ENCODE peak calls at places on chromosomes 11 and 22, in five cellular contexts. B, Z, C, U and Y are unnamed samples.

GRCh38 chr11:16780146-16780545 is 41.7 kb downstream of the C11orf58 start:
- DNase-seq in B (no peak), C (no peak), U (no peak), Z (no peak), Y (no peak)

GRCh38 chr11:47564933-47565339 is 463 bp upstream of the PTPMT1 start:
- DNase-seq in Z (no peak), B (no peak), C (no peak), U (no peak), Y (no peak)

GRCh38 chr11:10758959-10759358 is 7.9 kb downstream of the CTR9 start:
- DNase-seq in Z (no peak), U (no peak), C (peak), B (no peak), Y (no peak)

GRCh38 chr22:20573830-20574615 is 66.6 kb downstream of the MED15 start:
- DNase-seq in Z (no peak), B (no peak), U (no peak), C (no peak), Y (no peak)

GRCh38 chr11:77205467-77206263 is 77.6 kb downstream of the MYO7A start:
- DNase-seq in Z (no peak), C (no peak), B (no peak), U (no peak), Y (no peak)

GRCh38 chr11:8387693-8388092 is 124.0 kb upstream of the LMO1 start:
- DNase-seq in U (no peak), B (no peak), C (no peak), Z (no peak), Y (no peak)

GRCh38 chr11:68120212-68121066 is 749 bp downstream of the CHKA start:
- DNase-seq in B (peak), Z (peak), C (no peak), U (peak), Y (no peak)

GRCh38 chr22:46712288-46712687 is 25.8 kb downstream of the CERK start:
- DNase-seq in C (no peak), B (no peak), Z (no peak), U (no peak), Y (no peak)

GRCh38 chr11:74226907-74227306 is 55.8 kb downstream of the PPME1 start:
- DNase-seq in C (no peak), Z (no peak), U (no peak), B (no peak), Y (no peak)

GRCh38 chr22:37999640-38000272 is 15.4 kb upstream of the SOX10 start:
- DNase-seq in U (peak), C (peak), B (no peak), Z (peak), Y (no peak)

GRCh38 chr11:6251120-6251733 is 8.4 kb upstream of the CCKBR start:
- DNase-seq in C (peak), B (peak), U (peak), Z (peak), Y (peak)

GRCh38 chr11:89495951-89496350 is 4.8 kb upstream of the NOX4 start:
- DNase-seq in U (peak), C (peak), B (no peak), Z (no peak), Y (peak)

GRCh38 chr11:117468888-117469287 is 141.2 kb downstream of the CEP164 start:
- DNase-seq in C (no peak), B (no peak), Z (no peak), U (no peak), Y (no peak)

GRCh38 chr22:39501644-39502108 is 414 bp upstream of the MIEF1 start:
- DNase-seq in B (no peak), Z (no peak), U (no peak), C (no peak), Y (no peak)

GRCh38 chr22:27019827-27020226 is 362.4 kb downstream of the MIAT start:
- DNase-seq in Z (no peak), C (no peak), U (no peak), B (no peak), Y (no peak)

GRCh38 chr11:11973866-11974265 is 34.6 kb downstream of the DKK3 start:
- DNase-seq in B (no peak), U (no peak), C (no peak), Z (no peak), Y (no peak)

GRCh38 chr11:110468095-110468494 is 38.3 kb downstream of the FDX1 start:
- DNase-seq in B (no peak), C (no peak), Z (no peak), U (no peak), Y (no peak)

GRCh38 chr11:133988686-133989410 is 32.1 kb upstream of the IGSF9B start:
- DNase-seq in B (no peak), Z (no peak), C (no peak), U (no peak), Y (no peak)

GRCh38 chr11:106231591-106231990 is 154.1 kb downstream of the AASDHPPT start:
- DNase-seq in B (no peak), Z (no peak), C (no peak), U (peak), Y (peak)

GRCh38 chr11:15826826-15827225 is 529.5 kb downstream of the SOX6 start:
- DNase-seq in Z (peak), C (peak), B (no peak), U (peak), Y (no peak)

GRCh38 chr22:46575915-46576555 is 38.6 kb upstream of the CELSR1 start:
- DNase-seq in B (peak), Z (no peak), C (no peak), U (no peak), Y (no peak)

GRCh38 chr11:83508804-83509203 is 222.6 kb upstream of the CCDC90B start:
- DNase-seq in B (peak), U (no peak), C (no peak), Z (no peak), Y (no peak)

GRCh38 chr11:10743354-10744035 is 7.6 kb upstream of the CTR9 start:
- DNase-seq in B (no peak), U (no peak), C (no peak), Z (no peak), Y (no peak)

GRCh38 chr11:84685149-84685548 is 942.0 kb downstream of the DLG2 start:
- DNase-seq in B (no peak), C (no peak), U (no peak), Z (no peak), Y (no peak)

GRCh38 chr11:125376117-125376516 is 119.9 kb downstream of the FEZ1 start:
- DNase-seq in B (no peak), U (peak), C (peak), Z (no peak), Y (no peak)

GRCh38 chr11:6928916-6929315 is 2.7 kb downstream of the ZNF215 start:
- DNase-seq in C (no peak), B (no peak), Z (no peak), U (no peak), Y (no peak)

GRCh38 chr11:92131289-92131890 is 93.2 kb upstream of the FAT3 start:
- DNase-seq in U (peak), C (peak), B (no peak), Z (no peak), Y (no peak)

GRCh38 chr11:110289472-110289871 is 6.9 kb downstream of the RDX start:
- DNase-seq in B (no peak), U (no peak), C (no peak), Z (no peak), Y (no peak)

GRCh38 chr11:96152623-96153022 is 190.4 kb downstream of the MAML2 start:
- DNase-seq in C (peak), B (no peak), U (no peak), Z (no peak), Y (no peak)

GRCh38 chr11:17864478-17864941 is 129.9 kb downstream of the KCNC1 start:
- DNase-seq in C (peak), U (no peak), Z (no peak), B (no peak), Y (no peak)

GRCh38 chr11:122248130-122248529 is 132.1 kb upstream of the BLID start:
- DNase-seq in B (no peak), U (no peak), C (no peak), Z (no peak), Y (no peak)

GRCh38 chr22:46390652-46391301 is 55.3 kb downstream of the TRMU start:
- DNase-seq in C (peak), Z (no peak), B (no peak), U (peak), Y (peak)

GRCh38 chr11:66443602-66444001 is 5.0 kb upstream of the MRPL11 start:
- DNase-seq in B (no peak), Z (no peak), U (peak), C (peak), Y (peak)

GRCh38 chr22:19759459-19759993 is 1.1 kb upstream of the TBX1 start:
- DNase-seq in C (peak), U (no peak), B (no peak), Z (no peak), Y (no peak)

GRCh38 chr11:82507288-82507687 is 226.4 kb downstream of the FAM181B start:
- DNase-seq in B (no peak), U (no peak), Z (no peak), C (no peak), Y (no peak)

GRCh38 chr11:121466063-121466794 is 13.5 kb upstream of the SORL1-AS1 start:
- DNase-seq in C (peak), Z (peak), B (peak), U (peak), Y (peak)

GRCh38 chr22:40406063-40406890 is 35.9 kb downstream of the SGSM3 start:
- DNase-seq in C (no peak), B (peak), Z (no peak), U (no peak), Y (no peak)

GRCh38 chr11:75482931-75483469 is 42.7 kb downstream of the GDPD5 start:
- DNase-seq in B (no peak), Z (no peak), U (no peak), C (no peak), Y (no peak)

GRCh38 chr11:116061322-116061721 is 557.1 kb upstream of the CADM1 start:
- DNase-seq in U (no peak), C (no peak), B (no peak), Z (no peak), Y (no peak)

DNA sequence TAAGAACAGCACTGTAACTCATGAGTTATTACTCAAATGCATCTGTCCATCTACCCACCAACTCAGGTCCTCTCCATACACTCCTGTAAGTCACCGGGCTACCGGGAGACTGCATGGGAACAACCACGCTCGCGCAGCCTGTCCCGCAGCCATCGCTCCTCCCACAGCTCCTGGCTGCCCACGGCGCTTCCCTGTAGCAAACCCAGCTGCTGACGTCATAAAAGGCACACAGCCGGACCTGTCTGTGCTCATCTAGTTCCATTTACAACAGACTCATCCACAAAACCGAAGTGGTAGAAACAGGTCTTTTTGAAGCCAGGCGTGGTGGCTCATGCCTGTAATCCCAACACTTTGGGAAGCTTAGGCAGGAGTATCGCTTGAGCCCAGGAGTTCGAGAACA is 23.4 kb upstream of the PACSIN2 start:
- DNase-seq in Z (no peak), B (no peak), C (no peak), U (no peak), Y (no peak)
- TF ChIP-seq CTCF in Z (no peak), B (no peak), C (no peak), U (no peak), Y (no peak)

GRCh38 chr22:47783433-47784366 is 1021.2 kb downstream of the TBC1D22A start:
- DNase-seq in C (no peak), U (no peak), Z (no peak), B (no peak), Y (no peak)
- TF ChIP-seq CTCF in C (no peak), U (no peak), Z (no peak), B (no peak), Y (no peak)

DNA sequence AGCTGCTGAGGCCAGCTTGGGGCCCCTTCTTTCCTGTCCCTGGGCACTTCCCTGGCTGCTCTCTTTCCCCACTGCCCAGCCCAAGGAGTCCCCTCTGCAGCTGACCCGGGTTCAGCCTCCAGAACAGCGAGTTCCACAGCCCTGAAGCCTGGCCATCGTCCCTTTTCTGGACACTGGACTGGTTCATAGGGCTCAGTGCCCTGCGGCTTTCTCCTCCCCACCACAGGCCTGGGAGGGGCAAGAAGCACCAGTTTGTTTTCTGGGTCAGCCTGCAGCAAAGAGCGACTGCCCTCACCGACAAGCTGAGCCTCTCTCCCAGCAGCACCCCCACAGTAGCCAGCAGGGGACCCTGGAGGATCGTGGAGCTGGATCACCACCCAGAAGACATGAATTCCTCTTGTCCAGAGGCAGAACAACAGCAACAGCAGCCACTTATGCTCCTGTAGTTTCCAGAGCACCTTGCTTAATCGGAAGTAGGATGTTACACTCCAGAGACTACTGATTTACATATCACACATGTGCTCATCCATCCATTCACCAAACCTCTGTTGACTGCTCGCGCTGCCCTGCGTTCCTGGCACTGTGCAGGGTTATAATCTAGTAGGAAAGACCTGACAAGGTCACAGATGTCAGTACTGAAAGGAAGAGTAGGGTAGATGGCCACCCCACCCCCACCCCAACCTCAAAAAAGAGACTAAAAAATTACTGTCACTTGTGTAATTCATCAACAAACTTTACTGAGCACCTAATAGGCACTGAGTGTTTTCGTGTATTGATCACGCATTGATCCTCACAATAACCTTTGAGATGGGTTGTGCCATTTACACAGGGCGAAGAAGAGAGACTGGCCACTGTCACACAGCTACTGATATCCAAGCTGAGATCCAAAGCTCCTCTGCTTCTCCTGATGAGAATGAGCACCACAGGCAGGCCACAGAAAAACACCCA is 13.0 kb upstream of the CXCR5 start:
- DNase-seq in C (no peak), B (no peak), Z (no peak), U (peak), Y (no peak)
- TF ChIP-seq CTCF in C (no peak), B (no peak), Z (no peak), U (peak), Y (peak)

GRCh38 chr22:23178512-23179254 is 1.6 kb upstream of the BCR start:
- DNase-seq in B (peak), U (peak), C (peak), Z (peak), Y (peak)
- TF ChIP-seq CTCF in B (peak), U (peak), C (peak), Z (peak), Y (no peak)